ENCODE peak calls at places on chromosomes 16 and 17, in six cellular contexts. Z is LHCN-M2; H is lower leg skin; X is hepatic stellate cell; Y is CD8-positive, alpha-beta T cell; S is AG04450. B is an unnamed sample.
A peak's percentile ranks its signal among the peaks of the same experiment; 100 is the strongest.

GRCh38 chr17:40303009-40303657 is 5.8 kb upstream of the RARA start:
- DNase-seq in S (peak; percentile 57), H (no peak), X (no peak), Z (peak; percentile 86), Y (no peak), B (peak; percentile 82)

GRCh38 chr17:2719861-2720260 is 8.3 kb upstream of the CLUH start:
- DNase-seq in H (no peak), S (no peak), Z (no peak), Y (no peak), X (no peak), B (no peak)

GRCh38 chr17:81884520-81884919 is 6.9 kb downstream of the ALYREF start:
- DNase-seq in X (no peak), S (no peak), Y (no peak), Z (peak; percentile 91), H (no peak), B (no peak)

GRCh38 chr17:49021095-49021767 is 24.0 kb downstream of the IGF2BP1 start:
- DNase-seq in Y (no peak), H (no peak), S (no peak), X (peak; percentile 63), Z (peak; percentile 48), B (peak; percentile 7)

GRCh38 chr16:73048292-73049050 is 543 bp upstream of the ZFHX3 start:
- DNase-seq in Z (no peak), S (no peak), H (no peak), Y (no peak), X (no peak), B (peak; percentile 68)

GRCh38 chr16:14525596-14525995 is 104.5 kb downstream of the PARN start:
- DNase-seq in H (no peak), X (no peak), S (no peak), Y (no peak), Z (no peak), B (no peak)

GRCh38 chr16:19497181-19497580 is 24.7 kb downstream of the GDE1 start:
- DNase-seq in X (no peak), Y (no peak), Z (no peak), S (no peak), H (no peak), B (no peak)

GRCh38 chr17:27559996-27560481 is 70.9 kb upstream of the LGALS9 start:
- DNase-seq in H (peak; percentile 39), S (peak; percentile 75), X (peak; percentile 76), Y (no peak), Z (peak; percentile 85), B (no peak)

B was measured in retina.